ENCODE peak calls at places on chromosome 1, in five cellular contexts. F is HCT116, P is GM12878, G is IMR-90, J is endodermal cell. I is an unnamed sample.
A peak's percentile ranks its signal among the peaks of the same experiment; 100 is the strongest.

GRCh38 chr1:184954232-184954995 is 19.9 kb downstream of the NIBAN1 start:
- DNase-seq in F (no peak), P (no peak), G (no peak), J (no peak), I (peak; percentile 31)

GRCh38 chr1:219757890-219758289 is 145.0 kb upstream of the ZC3H11B start:
- DNase-seq in F (no peak), P (no peak), G (no peak), J (no peak), I (no peak)

GRCh38 chr1:246591504-246591903 is 25.2 kb downstream of the CNST start:
- DNase-seq in F (no peak), P (peak; percentile 67), G (no peak), J (no peak), I (no peak)

GRCh38 chr1:24393892-24394291 is 19.7 kb downstream of the STPG1 start:
- DNase-seq in F (no peak), P (no peak), G (peak; percentile 81), J (no peak), I (peak; percentile 93)

GRCh38 chr1:29424266-29424665 is 187.9 kb downstream of the PTPRU start:
- DNase-seq in F (no peak), P (no peak), G (no peak), J (no peak), I (no peak)

GRCh38 chr1:165369255-165369848 is 12.8 kb upstream of the LMX1A start:
- DNase-seq in F (peak; percentile 32), P (no peak), G (peak; percentile 21), J (peak; percentile 90), I (peak; percentile 44)

GRCh38 chr1:43414634-43415223 is 25.0 kb downstream of the SZT2 start:
- DNase-seq in F (peak; percentile 48), P (no peak), G (peak; percentile 52), J (peak; percentile 92), I (peak; percentile 72)

GRCh38 chr1:79117376-79117775 is 110.8 kb upstream of the ADGRL4 start:
- DNase-seq in F (no peak), P (no peak), G (peak; percentile 42), J (no peak), I (no peak)

GRCh38 chr1:175317795-175318194 is 125.2 kb upstream of the KIAA0040 start:
- DNase-seq in F (no peak), P (no peak), G (no peak), J (no peak), I (no peak)

GRCh38 chr1:155136728-155137127 is 1.1 kb downstream of the SLC50A1 start:
- DNase-seq in F (no peak), P (no peak), G (no peak), J (peak; percentile 51), I (no peak)
- H3K9ac ChIP-seq in F (peak overlapping the region; percentile 97), P (peak overlapping the region; percentile 97), G (peak overlapping the region; percentile 21), J (no peak overlapping the region), I (peak overlapping the region; percentile 98)

GRCh38 chr1:210779259-210779658 is 354.7 kb downstream of the KCNH1 start:
- DNase-seq in F (no peak), P (no peak), G (no peak), J (no peak), I (no peak)
- H3K9ac ChIP-seq in F (no peak overlapping the region), P (no peak overlapping the region), G (no peak overlapping the region), J (no peak overlapping the region), I (no peak overlapping the region)

GRCh38 chr1:40884055-40884795 is 22.1 kb upstream of the CITED4 start:
- DNase-seq in F (no peak), P (no peak), G (no peak), J (peak; percentile 56), I (no peak)
- H3K9ac ChIP-seq in F (no peak overlapping the region), P (no peak overlapping the region), G (no peak overlapping the region), J (no peak overlapping the region), I (peak overlapping the region; percentile 26)

DNA sequence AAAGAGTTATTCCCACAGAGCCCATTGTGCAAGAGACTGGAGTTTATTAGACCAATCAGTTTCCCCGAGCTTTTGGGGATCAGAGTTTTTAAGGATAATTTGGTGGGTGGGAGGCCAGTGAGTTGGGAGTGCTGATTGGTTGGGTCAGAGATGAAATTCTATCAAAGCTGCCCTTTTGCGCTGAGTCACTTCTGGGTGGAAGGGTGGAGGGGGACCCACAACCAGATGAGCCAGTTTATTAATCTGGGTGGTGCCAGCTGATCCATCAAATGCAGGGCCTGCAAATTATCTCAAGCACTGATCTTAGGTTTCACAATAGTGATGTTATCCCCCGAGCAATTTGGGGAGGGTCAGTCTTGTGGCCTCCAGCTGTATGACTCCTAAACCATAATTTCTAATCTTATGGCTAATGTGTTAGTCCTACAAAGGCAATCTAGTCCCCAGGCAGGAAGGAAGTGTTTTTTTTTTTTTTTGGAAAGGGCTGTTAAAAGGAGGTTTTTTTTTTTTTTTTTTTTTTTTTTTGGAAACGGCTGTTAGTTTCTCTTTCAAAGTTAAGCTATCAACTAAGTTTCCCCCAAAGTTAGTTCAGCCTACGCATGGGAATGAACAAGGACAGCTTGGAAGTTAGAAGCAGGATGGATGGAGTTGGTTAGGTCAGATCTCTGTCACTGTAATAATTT is 7.4 kb downstream of the SLC16A4 start:
- DNase-seq in F (no peak), P (no peak), G (no peak), J (no peak), I (no peak)
- H3K9ac ChIP-seq in F (no peak overlapping the region), P (no peak overlapping the region), G (no peak overlapping the region), J (no peak overlapping the region), I (peak overlapping the region; percentile 84)

GRCh38 chr1:25795227-25795626 is 4.8 kb upstream of the SELENON start:
- DNase-seq in F (no peak), P (no peak), G (peak; percentile 30), J (no peak), I (no peak)

GRCh38 chr1:25794325-25794724 is 5.7 kb upstream of the SELENON start:
- DNase-seq in F (no peak), P (no peak), G (no peak), J (no peak), I (peak; percentile 74)

GRCh38 chr1:25795955-25796806 is 3.8 kb upstream of the SELENON start:
- DNase-seq in F (no peak), P (no peak), G (no peak), J (no peak), I (no peak)

GRCh38 chr1:25792115-25792514 is 7.9 kb upstream of the SELENON start:
- DNase-seq in F (no peak), P (no peak), G (no peak), J (no peak), I (no peak)

DNA sequence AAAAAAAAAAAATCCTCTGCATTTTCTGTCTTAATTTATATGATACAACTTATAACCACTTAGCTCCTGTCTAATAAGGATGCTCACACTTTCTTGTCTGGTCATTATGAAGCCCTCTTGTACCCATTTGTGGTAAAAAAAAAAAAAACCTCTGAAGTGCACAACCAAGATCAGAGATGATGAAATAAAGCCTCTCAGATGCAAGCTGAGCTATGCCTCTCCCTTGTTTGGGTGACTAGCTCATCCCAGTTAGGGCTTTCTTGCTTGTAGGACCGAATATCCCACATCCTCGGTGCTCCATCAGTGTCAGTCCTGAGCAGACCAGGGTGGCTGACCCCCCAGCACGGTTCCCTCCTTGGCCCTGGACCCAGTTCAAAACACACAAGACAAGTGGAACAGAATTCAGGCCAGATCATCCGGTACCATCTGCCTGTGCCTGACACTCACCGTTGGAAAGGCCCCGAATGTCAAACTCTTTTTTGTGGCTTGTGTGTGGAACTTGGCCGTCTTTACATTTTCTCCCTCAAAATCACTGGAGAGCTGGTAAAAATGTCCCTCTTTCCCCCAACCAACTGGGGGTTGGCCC is 6.3 kb upstream of the SELENON start:
- DNase-seq in F (no peak), P (no peak), G (peak; percentile 12), J (no peak), I (no peak)
- H3K9ac ChIP-seq in F (no peak overlapping the region), P (no peak overlapping the region), G (no peak overlapping the region), J (no peak overlapping the region), I (peak overlapping the region; percentile 51)

GRCh38 chr1:85617582-85618237 is 37.1 kb downstream of the CCN1 start:
- DNase-seq in F (no peak), P (no peak), G (peak; percentile 87), J (no peak), I (peak; percentile 46)
- H3K9ac ChIP-seq in F (no peak overlapping the region), P (no peak overlapping the region), G (peak overlapping the region; percentile 63), J (no peak overlapping the region), I (peak overlapping the region; percentile 43)

GRCh38 chr1:205936846-205937707 is 6.2 kb downstream of the SLC26A9 start:
- DNase-seq in F (no peak), P (no peak), G (peak; percentile 68), J (no peak), I (peak; percentile 52)
- H3K9ac ChIP-seq in F (no peak overlapping the region), P (no peak overlapping the region), G (no peak overlapping the region), J (no peak overlapping the region), I (no peak overlapping the region)

DNA sequence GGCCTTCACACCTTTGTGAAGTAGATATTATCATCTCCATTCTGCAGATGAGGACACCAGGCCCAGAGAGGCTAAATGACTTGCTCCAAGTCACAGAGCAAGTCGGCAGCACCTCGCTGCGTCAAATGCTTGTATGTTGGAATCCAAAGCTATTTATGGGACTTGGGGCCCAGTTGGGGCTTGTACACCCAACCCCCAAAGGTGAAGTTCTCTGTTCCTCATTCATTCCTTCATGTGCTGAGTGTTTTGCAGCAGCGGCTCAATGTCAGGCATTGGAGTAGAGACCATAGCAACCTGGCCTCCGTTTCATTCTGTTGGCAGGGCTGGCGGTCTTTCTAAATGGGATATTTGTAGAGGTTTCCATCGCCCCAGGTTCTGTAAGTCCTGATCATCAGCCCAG is 113.4 kb upstream of the SLC25A33 start:
- DNase-seq in F (no peak), P (no peak), G (no peak), J (no peak), I (no peak)
- H3K9ac ChIP-seq in F (no peak overlapping the region), P (peak overlapping the region; percentile 1), G (no peak overlapping the region), J (no peak overlapping the region), I (no peak overlapping the region)

DNA sequence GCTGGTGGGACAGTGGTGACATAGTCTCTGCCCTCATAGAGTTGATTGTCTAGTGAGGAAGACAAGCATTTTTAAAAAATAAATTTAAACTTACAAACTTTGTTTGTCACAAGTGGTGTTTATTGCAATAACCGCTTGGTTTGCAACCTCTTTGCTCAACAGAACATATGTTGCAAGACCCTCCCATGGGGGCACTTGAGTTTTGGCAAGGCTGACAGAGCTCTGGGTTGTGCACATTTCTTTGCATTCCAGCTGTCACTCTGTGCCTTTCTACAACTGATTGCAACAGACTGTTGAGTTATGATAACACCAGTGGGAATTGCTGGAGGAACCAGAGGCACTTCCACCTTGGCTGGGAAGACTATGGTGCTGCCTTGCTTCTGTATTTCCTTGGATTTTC is 58.4 kb downstream of the LAMC2 start:
- DNase-seq in F (no peak), P (no peak), G (peak; percentile 28), J (no peak), I (peak; percentile 93)
- H3K9ac ChIP-seq in F (no peak overlapping the region), P (no peak overlapping the region), G (no peak overlapping the region), J (no peak overlapping the region), I (peak overlapping the region; percentile 83)

I was measured in mesenchymal stem cell.